ENCODE peak calls at places on chromosomes 1 and 21, in six cellular contexts. Q is Peyer's patch, Y is NB4, S is sigmoid colon, H is fibroblast of pulmonary artery, A is suprapubic skin. J is an unnamed sample.

GRCh38 chr1:2413495-2414296 is 1.3 kb upstream of the PEX10 start:
- DNase-seq in Q (peak), Y (peak), S (no peak), H (no peak), A (peak), J (no peak)

GRCh38 chr1:66929289-66929688 is 4.5 kb downstream of the MIER1 start:
- DNase-seq in Q (no peak), Y (peak), S (no peak), H (no peak), A (no peak), J (no peak)

GRCh38 chr1:33379631-33380354 is 51.1 kb downstream of the PHC2 start:
- DNase-seq in Q (no peak), Y (peak), S (no peak), H (no peak), A (no peak), J (peak)

GRCh38 chr21:31909153-31909771 is 36.4 kb downstream of the HUNK start:
- DNase-seq in Q (no peak), Y (no peak), S (no peak), H (no peak), A (no peak), J (no peak)

GRCh38 chr1:193417420-193417819 is 231.0 kb upstream of the B3GALT2 start:
- DNase-seq in Q (no peak), Y (no peak), S (no peak), H (peak), A (no peak), J (peak)

GRCh38 chr1:183417691-183418491 is at the start of gene NMNAT2:
- DNase-seq in Q (no peak), Y (no peak), S (peak), H (peak), A (no peak), J (peak)

GRCh38 chr1:201229771-201230635 is 39.4 kb downstream of the IGFN1 start:
- DNase-seq in Q (no peak), Y (no peak), S (no peak), H (no peak), A (no peak), J (peak)

GRCh38 chr1:11676386-11677103 is 4.4 kb downstream of the MAD2L2 start:
- DNase-seq in Q (no peak), Y (no peak), S (no peak), H (no peak), A (no peak), J (no peak)

GRCh38 chr21:28308516-28308915 is 684.2 kb downstream of the LTN1 start:
- DNase-seq in Q (no peak), Y (no peak), S (no peak), H (no peak), A (no peak), J (peak)

GRCh38 chr1:229127301-229127700 is 143.6 kb upstream of the RAB4A start:
- DNase-seq in Q (no peak), Y (peak), S (peak), H (peak), A (no peak), J (peak)

GRCh38 chr1:236750928-236751327 is 44.2 kb upstream of the MTR start:
- DNase-seq in Q (no peak), Y (peak), S (no peak), H (no peak), A (no peak), J (no peak)

GRCh38 chr1:219266524-219266923 is 92.8 kb downstream of the LYPLAL1 start:
- DNase-seq in Q (no peak), Y (no peak), S (no peak), H (no peak), A (no peak), J (peak)

GRCh38 chr21:37711294-37711844 is 204.9 kb downstream of the KCNJ6 start:
- DNase-seq in Q (no peak), Y (no peak), S (no peak), H (no peak), A (no peak), J (no peak)

GRCh38 chr21:40752125-40752524 is 94.8 kb downstream of the DSCAM start:
- DNase-seq in Q (no peak), Y (no peak), S (no peak), H (no peak), A (no peak), J (no peak)

GRCh38 chr21:43925096-43925481 is 60.1 kb downstream of the AGPAT3 start:
- DNase-seq in Q (no peak), Y (no peak), S (peak), H (no peak), A (no peak), J (no peak)

GRCh38 chr1:183248989-183249691 is 63.1 kb downstream of the LAMC2 start:
- DNase-seq in Q (no peak), Y (no peak), S (no peak), H (no peak), A (no peak), J (no peak)

GRCh38 chr1:3326516-3327388 is 127.7 kb upstream of the ARHGEF16 start:
- DNase-seq in Q (no peak), Y (no peak), S (no peak), H (no peak), A (no peak), J (no peak)

GRCh38 chr21:36691539-36692124 is 7.3 kb upstream of the SIM2 start:
- DNase-seq in Q (no peak), Y (no peak), S (no peak), H (no peak), A (no peak), J (no peak)

GRCh38 chr1:205950826-205951549 is 7.7 kb upstream of the SLC26A9 start:
- DNase-seq in Q (no peak), Y (peak), S (no peak), H (peak), A (no peak), J (peak)

GRCh38 chr1:158199840-158200239 is 19.1 kb downstream of the CD1D start:
- DNase-seq in Q (no peak), Y (peak), S (no peak), H (peak), A (no peak), J (peak)

GRCh38 chr1:185819798-185820197 is 85.6 kb downstream of the HMCN1 start:
- DNase-seq in Q (no peak), Y (no peak), S (no peak), H (no peak), A (no peak), J (no peak)

GRCh38 chr1:208047975-208048374 is 137.1 kb upstream of the CD34 start:
- DNase-seq in Q (no peak), Y (no peak), S (peak), H (peak), A (no peak), J (no peak)

GRCh38 chr1:163203561-163203960 is 845 bp upstream of the RGS5 start:
- DNase-seq in Q (no peak), Y (no peak), S (no peak), H (no peak), A (no peak), J (no peak)

GRCh38 chr1:63318255-63319068 is 3.9 kb upstream of the FOXD3 start:
- DNase-seq in Q (no peak), Y (no peak), S (no peak), H (no peak), A (no peak), J (no peak)

GRCh38 chr1:21439345-21439720 is 604 bp upstream of the NBPF3 start:
- DNase-seq in Q (no peak), Y (no peak), S (no peak), H (no peak), A (no peak), J (no peak)

GRCh38 chr1:21434394-21434793 is 5.5 kb upstream of the NBPF3 start:
- DNase-seq in Q (no peak), Y (no peak), S (no peak), H (no peak), A (no peak), J (no peak)

GRCh38 chr1:21437341-21437640 is 2.6 kb upstream of the NBPF3 start:
- DNase-seq in Q (no peak), Y (no peak), S (no peak), H (no peak), A (no peak), J (no peak)

GRCh38 chr1:21436488-21437340 is 3.2 kb upstream of the NBPF3 start:
- DNase-seq in Q (no peak), Y (no peak), S (no peak), H (no peak), A (no peak), J (peak)

GRCh38 chr1:21435646-21436487 is 4.1 kb upstream of the NBPF3 start:
- DNase-seq in Q (no peak), Y (no peak), S (no peak), H (no peak), A (no peak), J (no peak)
- H3K4me3 ChIP-seq in Q (no peak), Y (no peak), S (peak), H (no peak), A (peak), J (no peak)

GRCh38 chr1:93177991-93178390 is 2.2 kb downstream of the TMED5 start:
- DNase-seq in Q (no peak), Y (peak), S (no peak), H (peak), A (no peak), J (peak)

GRCh38 chr1:93178418-93178817 is 1.8 kb downstream of the TMED5 start:
- DNase-seq in Q (no peak), Y (peak), S (no peak), H (peak), A (no peak), J (peak)

GRCh38 chr1:93180723-93181613 is at the start of gene CCDC18:
- DNase-seq in Q (peak), Y (peak), S (no peak), H (peak), A (peak), J (peak)

DNA sequence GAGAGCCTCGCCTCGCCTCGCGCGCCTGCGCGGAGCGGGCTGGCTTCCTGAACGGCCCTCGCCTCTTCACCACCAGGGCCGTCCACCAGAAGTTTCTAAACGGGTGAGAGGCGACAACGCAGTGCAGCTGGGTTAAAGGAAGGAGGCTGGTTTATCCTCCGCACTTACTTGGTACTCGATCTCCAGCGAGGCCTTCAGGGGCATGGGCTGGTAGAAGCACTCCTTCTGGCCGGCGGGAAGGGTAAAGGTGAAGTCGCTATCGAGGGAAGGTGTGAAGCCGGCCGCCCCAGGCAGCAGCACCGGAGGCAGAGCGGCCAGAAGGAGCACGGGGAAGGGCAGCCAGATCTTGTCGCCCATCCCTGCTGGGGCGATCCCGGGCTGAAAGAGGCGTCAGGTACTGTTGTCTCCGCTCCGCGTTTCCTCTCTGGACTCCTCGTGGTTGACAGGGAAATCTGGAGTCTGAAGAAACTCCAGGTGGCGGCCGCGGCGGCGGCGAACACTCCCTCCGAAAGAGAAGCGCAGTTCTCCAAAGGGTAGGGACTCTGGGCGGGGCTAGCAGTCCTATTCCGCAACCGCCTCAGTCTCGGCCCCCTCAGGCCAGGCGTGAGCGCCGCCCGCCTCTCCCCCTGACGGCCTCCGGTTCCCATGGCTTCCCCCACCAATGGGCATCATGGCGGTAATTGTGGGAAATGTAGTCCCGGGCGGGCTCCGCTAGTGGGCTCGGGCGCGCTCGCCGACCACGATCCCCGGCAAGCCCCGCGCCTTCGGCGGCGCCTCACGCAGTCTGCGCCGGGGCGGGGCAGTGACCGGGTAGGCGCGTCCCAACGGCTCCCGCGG is at the start of gene TMED5:
- DNase-seq in Q (peak), Y (peak), S (peak), H (peak), A (peak), J (peak)
- TF ChIP-seq CTCF in Q (peak), Y (no peak), S (peak), H (no peak), A (no peak), J (no peak)

DNA sequence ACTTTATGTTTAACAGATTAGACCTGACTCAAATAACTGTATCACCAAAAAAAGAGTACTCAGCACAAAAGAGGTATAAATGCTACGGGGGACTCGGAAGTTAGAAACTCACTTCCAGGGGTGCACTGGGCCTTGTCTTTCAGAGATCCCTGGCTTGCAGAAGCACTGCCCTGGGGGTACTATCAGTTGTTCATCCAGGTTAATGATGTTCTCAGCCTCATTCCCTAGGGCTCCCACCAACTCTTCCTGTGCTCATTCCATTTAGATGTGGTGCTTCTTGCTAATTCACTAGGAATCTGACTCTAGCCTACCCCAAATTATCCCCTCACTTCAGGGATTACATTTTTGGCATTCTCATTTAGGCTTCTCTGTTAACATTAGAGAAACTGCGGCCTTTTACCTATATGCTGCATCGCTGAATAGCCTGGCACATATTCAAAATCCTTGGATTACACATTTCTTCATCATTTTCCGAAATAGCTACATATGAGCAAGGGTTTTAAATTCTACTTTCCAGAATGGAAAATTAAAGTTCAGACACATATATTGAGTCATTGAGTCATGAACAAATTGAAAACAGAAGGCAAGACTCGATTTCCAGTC is 338.5 kb downstream of the KCTD3 start:
- DNase-seq in Q (no peak), Y (no peak), S (no peak), H (no peak), A (no peak), J (peak)
- H3K4me3 ChIP-seq in Q (no peak), Y (no peak), S (no peak), H (no peak), A (no peak), J (no peak)

GRCh38 chr1:23019094-23019850 is at the start of gene KDM1A:
- DNase-seq in Q (peak), Y (peak), S (peak), H (peak), A (peak), J (peak)
- TF ChIP-seq CTCF in Q (no peak), Y (peak), S (no peak), H (no peak), A (no peak), J (no peak)

J was measured in fibroblast of mammary gland.